ENCODE peak calls at places on chromosomes 3 and 15, in four cellular contexts. K is GM12878, Q is stomach, H is ovary. G is an unnamed sample.

GRCh38 chr15:98231696-98232440 is 271.4 kb downstream of the ARRDC4 start:
- DNase-seq in K (no peak), Q (no peak), H (no peak), G (no peak)

GRCh38 chr15:48631191-48631770 is 14.2 kb downstream of the FBN1 start:
- DNase-seq in K (no peak), Q (no peak), H (no peak), G (peak)

GRCh38 chr15:69253156-69253555 is 45.6 kb upstream of the PAQR5 start:
- DNase-seq in K (no peak), Q (no peak), H (no peak), G (peak)

GRCh38 chr3:189304465-189305341 is 132.9 kb downstream of the TPRG1 start:
- DNase-seq in K (no peak), Q (peak), H (no peak), G (no peak)

GRCh38 chr3:138625707-138626365 is 17.3 kb downstream of the FAIM start:
- DNase-seq in K (peak), Q (no peak), H (no peak), G (peak)

GRCh38 chr3:133871368-133872090 is 24.2 kb downstream of the RAB6B start:
- DNase-seq in K (no peak), Q (no peak), H (no peak), G (no peak)

GRCh38 chr3:123383101-123384053 is 65.5 kb downstream of the ADCY5 start:
- DNase-seq in K (no peak), Q (no peak), H (no peak), G (no peak)

GRCh38 chr3:86229775-86230094 is 761.2 kb downstream of the VGLL3 start:
- DNase-seq in K (no peak), Q (no peak), H (no peak), G (no peak)

GRCh38 chr15:101054991-101055390 is 135.8 kb downstream of the LRRK1 start:
- DNase-seq in K (no peak), Q (peak), H (no peak), G (no peak)

GRCh38 chr15:40525855-40526254 is 39.0 kb downstream of the CCDC32 start:
- DNase-seq in K (no peak), Q (no peak), H (no peak), G (no peak)

GRCh38 chr15:60323322-60323721 is 74.5 kb downstream of the ANXA2 start:
- DNase-seq in K (no peak), Q (no peak), H (no peak), G (no peak)

GRCh38 chr3:99699841-99700240 is 61.4 kb downstream of the COL8A1 start:
- DNase-seq in K (no peak), Q (no peak), H (no peak), G (no peak)

GRCh38 chr3:64109438-64109837 is 86.1 kb upstream of the PSMD6 start:
- DNase-seq in K (no peak), Q (no peak), H (no peak), G (no peak)

GRCh38 chr15:59306520-59307163 is 66.0 kb downstream of the MYO1E start:
- DNase-seq in K (no peak), Q (no peak), H (no peak), G (no peak)

GRCh38 chr15:73374599-73374998 is 5.8 kb upstream of the HCN4 start:
- DNase-seq in K (no peak), Q (no peak), H (no peak), G (peak)

GRCh38 chr3:55332191-55332590 is 154.9 kb downstream of the WNT5A start:
- DNase-seq in K (no peak), Q (no peak), H (no peak), G (no peak)

GRCh38 chr3:47850062-47850802 is 47.3 kb downstream of the DHX30 start:
- DNase-seq in K (no peak), Q (no peak), H (no peak), G (no peak)

GRCh38 chr3:4681301-4681700 is 188.2 kb downstream of the ITPR1 start:
- DNase-seq in K (no peak), Q (no peak), H (no peak), G (no peak)

GRCh38 chr15:85694086-85694485 is 100.6 kb downstream of the KLHL25 start:
- DNase-seq in K (no peak), Q (no peak), H (no peak), G (no peak)

GRCh38 chr15:74062671-74063070 is 19.7 kb downstream of the GOLGA6A start:
- DNase-seq in K (no peak), Q (no peak), H (no peak), G (no peak)

GRCh38 chr3:151384741-151385174 is at the start of gene P2RY12:
- DNase-seq in K (peak), Q (no peak), H (no peak), G (no peak)

GRCh38 chr3:110405830-110406580 is 665.6 kb upstream of the NECTIN3 start:
- DNase-seq in K (no peak), Q (no peak), H (no peak), G (no peak)

GRCh38 chr15:38745611-38746010 is 181.0 kb upstream of the RASGRP1 start:
- DNase-seq in K (no peak), Q (no peak), H (no peak), G (no peak)

GRCh38 chr15:66644815-66645345 is 57.2 kb upstream of the SMAD6 start:
- DNase-seq in K (no peak), Q (no peak), H (no peak), G (no peak)

GRCh38 chr3:179681492-179682263 is 28.8 kb downstream of the USP13 start:
- DNase-seq in K (no peak), Q (peak), H (peak), G (peak)

GRCh38 chr15:101193781-101194180 is 58.1 kb downstream of the CHSY1 start:
- DNase-seq in K (no peak), Q (no peak), H (no peak), G (no peak)

GRCh38 chr3:158794936-158795518 is 6.8 kb upstream of the MFSD1 start:
- DNase-seq in K (no peak), Q (no peak), H (no peak), G (no peak)

GRCh38 chr3:14453368-14453710 is 50.9 kb downstream of the SLC6A6 start:
- DNase-seq in K (no peak), Q (no peak), H (no peak), G (no peak)
- H3K27ac ChIP-seq in K (no peak), Q (peak), H (peak), G (peak)

GRCh38 chr15:77025941-77026411 is 31.1 kb downstream of the PSTPIP1 start:
- DNase-seq in K (no peak), Q (no peak), H (no peak), G (peak)

GRCh38 chr15:77025471-77025901 is 30.6 kb downstream of the PSTPIP1 start:
- DNase-seq in K (no peak), Q (no peak), H (peak), G (peak)

GRCh38 chr15:77027697-77028450 is 32.9 kb downstream of the PSTPIP1 start:
- DNase-seq in K (no peak), Q (no peak), H (peak), G (peak)

GRCh38 chr15:77027111-77027696 is 32.3 kb downstream of the PSTPIP1 start:
- DNase-seq in K (no peak), Q (no peak), H (no peak), G (peak)

GRCh38 chr15:77026501-77027110 is 31.7 kb downstream of the PSTPIP1 start:
- DNase-seq in K (no peak), Q (no peak), H (peak), G (peak)
- TF ChIP-seq CTCF in K (no peak), Q (no peak), H (no peak), G (no peak)

GRCh38 chr3:106728315-106728821 is 648.9 kb upstream of the CCDC54 start:
- DNase-seq in K (no peak), Q (no peak), H (no peak), G (no peak)
- H3K4me3 ChIP-seq in K (no peak), Q (no peak), H (no peak), G (no peak)

GRCh38 chr15:31346367-31347066 is 19.9 kb downstream of the KLF13 start:
- DNase-seq in K (no peak), Q (no peak), H (no peak), G (no peak)

GRCh38 chr15:31345606-31346366 is 19.2 kb downstream of the KLF13 start:
- DNase-seq in K (no peak), Q (no peak), H (no peak), G (no peak)

GRCh38 chr15:31347067-31347975 is 20.7 kb downstream of the KLF13 start:
- DNase-seq in K (no peak), Q (no peak), H (no peak), G (no peak)

GRCh38 chr15:31349233-31350141 is 22.9 kb downstream of the KLF13 start:
- DNase-seq in K (no peak), Q (no peak), H (no peak), G (no peak)

DNA sequence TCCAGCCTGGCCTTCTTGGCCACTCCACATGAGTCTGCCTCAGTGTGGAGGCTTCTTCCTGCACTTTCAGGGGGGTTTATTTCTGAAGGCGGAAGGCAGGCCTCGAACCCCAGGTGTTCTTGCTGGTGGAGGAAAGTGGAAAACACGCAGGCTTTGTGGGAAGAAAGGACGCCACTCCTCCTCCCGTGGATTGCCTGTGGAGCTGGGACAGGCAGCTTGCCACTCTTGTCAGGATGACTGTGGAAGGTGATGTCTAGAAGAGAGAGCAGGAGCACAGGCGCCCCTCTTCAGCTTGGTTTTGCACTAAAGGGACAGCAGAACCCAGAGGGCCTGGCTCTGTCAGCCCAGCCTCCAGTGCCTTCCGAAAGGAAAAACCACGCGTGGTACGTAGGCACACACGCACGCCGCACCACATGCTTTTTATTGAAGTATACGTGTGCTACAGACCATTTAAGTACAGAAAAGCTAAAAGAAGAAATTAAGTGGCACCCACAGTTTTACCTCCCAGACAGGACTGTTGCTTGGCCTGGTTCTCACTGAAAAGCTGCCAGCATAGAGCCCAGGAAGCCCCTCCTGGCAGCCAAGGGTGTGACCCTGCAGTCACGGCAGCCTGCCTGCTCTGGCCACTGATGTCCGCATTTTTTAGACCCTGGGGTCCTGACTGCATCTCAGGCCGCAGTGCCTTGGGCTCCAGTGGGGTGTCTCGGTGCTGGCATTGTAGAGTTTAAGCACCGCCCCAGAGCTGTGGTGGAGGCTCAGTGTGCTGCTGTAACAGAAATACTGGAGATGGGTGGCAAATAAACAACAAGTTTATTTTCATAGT is 21.6 kb downstream of the KLF13 start:
- DNase-seq in K (no peak), Q (no peak), H (no peak), G (no peak)
- H3K27ac ChIP-seq in K (peak), Q (peak), H (no peak), G (no peak)

GRCh38 chr3:102142379-102143058 is 292.3 kb upstream of the ZPLD1 start:
- DNase-seq in K (no peak), Q (no peak), H (no peak), G (no peak)
- TF ChIP-seq CTCF in K (no peak), Q (no peak), H (no peak), G (no peak)

DNA sequence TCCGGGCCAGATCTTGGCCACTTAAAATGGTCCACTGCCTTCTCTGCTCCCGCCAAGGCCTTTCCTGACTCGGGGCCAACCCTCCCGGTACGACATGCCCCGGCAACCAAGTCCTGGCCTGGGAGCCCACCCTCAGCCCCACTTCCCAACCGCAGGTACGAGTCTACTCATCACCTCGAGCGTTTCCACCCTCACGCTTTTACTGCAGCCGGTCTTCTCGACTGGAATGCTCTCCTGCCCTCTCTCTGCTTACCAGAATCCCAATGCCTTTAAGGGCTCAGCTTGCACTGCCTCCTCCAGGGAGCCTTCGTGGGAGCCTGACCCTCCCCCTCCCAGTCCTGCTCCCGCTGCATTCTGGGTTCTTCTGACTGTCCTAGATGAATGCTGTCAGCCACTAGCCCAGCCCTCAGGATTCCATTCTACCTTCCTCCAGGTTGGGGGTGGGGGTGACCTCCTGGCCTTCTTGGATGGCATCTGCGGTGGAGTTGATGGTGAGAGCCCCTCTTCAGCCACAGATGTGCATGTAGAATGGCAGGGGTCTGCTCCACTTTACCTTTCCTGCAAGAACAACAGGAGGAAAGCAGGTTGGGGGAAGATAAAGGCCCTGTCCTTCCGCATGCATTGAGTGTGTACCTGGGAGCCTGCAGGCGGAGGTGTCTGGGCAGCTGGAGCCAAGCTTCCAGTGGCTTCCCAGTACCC is 1.1 kb upstream of the CSRNP1 start:
- DNase-seq in K (no peak), Q (no peak), H (peak), G (no peak)
- H3K4me3 ChIP-seq in K (no peak), Q (peak), H (no peak), G (no peak)

GRCh38 chr15:58077427-58077826 is 11.9 kb upstream of the ALDH1A2 start:
- DNase-seq in K (no peak), Q (no peak), H (no peak), G (no peak)
- H3K27ac ChIP-seq in K (no peak), Q (no peak), H (no peak), G (no peak)

GRCh38 chr15:33994005-33994615 is 25.8 kb downstream of the CHRM5 start:
- DNase-seq in K (no peak), Q (no peak), H (no peak), G (no peak)
- TF ChIP-seq CTCF in K (peak), Q (no peak), H (no peak), G (no peak)

GRCh38 chr15:55284461-55284860 is 5.2 kb downstream of the RAB27A start:
- DNase-seq in K (no peak), Q (no peak), H (no peak), G (no peak)

GRCh38 chr15:55289573-55290360 is at the start of gene RAB27A:
- DNase-seq in K (no peak), Q (peak), H (peak), G (peak)

GRCh38 chr15:55290361-55291057 is 896 bp upstream of the RAB27A start:
- DNase-seq in K (no peak), Q (peak), H (peak), G (peak)

GRCh38 chr15:55289011-55289572 is 521 bp downstream of the RAB27A start:
- DNase-seq in K (no peak), Q (peak), H (no peak), G (peak)

DNA sequence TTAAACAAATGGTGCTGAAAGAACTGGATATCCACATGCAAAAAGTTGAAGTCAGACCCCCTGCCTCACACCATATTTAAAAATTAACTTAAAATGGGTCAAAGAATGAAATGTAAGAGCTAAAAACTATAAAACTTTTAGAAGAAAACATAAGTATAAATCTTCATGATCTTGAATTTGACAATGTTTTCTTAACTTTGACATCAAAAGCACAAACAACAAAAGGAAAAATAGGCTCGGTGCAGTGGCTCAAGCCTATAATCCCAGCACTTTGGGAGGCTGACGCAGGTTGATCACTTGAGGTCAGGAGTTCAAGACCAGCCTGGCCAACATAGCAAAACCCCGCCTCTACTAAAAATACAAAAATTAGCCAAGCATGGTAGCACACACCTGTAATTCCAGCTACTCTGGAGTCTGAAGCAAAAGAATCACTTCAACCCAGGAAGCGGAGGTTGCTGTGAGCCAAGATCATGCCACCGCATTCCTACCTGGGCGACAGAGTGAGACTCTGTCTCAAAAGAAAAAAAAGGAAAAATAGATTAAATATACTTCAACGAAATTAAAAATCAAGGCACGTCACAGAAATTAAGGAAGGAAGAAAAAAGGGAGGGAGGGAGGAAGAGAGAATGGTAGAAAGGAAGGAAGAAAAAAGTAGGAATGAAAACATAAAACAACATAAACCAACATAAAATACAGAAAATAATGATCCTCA is 1.5 kb downstream of the RAB27A start:
- DNase-seq in K (no peak), Q (no peak), H (no peak), G (no peak)
- H3K4me3 ChIP-seq in K (peak), Q (peak), H (no peak), G (no peak)

DNA sequence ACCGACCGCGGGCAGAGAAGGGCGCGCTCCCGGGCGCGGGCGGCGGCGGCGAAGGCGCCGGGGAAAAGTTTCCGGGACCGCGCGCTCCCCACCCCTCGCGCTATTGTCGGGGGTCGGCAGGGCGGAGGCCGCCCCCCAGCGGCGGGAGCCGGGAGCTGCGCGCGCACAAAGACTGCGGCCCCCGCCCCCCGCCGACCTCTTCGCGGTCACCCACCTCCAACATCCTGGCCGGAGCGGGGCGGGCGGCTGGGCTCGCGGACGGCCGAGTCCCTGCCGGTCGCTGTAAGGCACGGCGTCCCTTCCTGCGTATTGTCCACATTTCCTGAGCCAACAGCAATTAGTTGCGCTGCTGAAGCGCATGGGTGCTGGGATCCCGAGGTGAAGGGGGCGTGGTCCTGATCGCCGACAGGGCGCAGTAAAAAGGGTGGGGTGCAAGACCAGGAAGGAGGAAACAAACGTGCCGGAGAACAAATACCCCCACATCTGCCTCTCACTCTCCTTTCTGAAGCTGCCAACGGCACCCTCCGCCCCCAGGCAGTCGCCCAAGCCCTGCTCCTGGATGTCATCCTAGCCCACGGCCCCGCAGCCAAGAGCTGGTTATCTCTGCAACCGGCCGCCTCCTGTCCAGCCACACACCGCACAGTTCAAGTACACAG is at the start of gene TMEM44:
- DNase-seq in K (peak), Q (peak), H (peak), G (peak)
- H3K27ac ChIP-seq in K (peak), Q (peak), H (peak), G (no peak)